ENCODE peak calls at places on chromosome 15, in ten cellular contexts. K is endothelial cell of umbilical vein, P is breast epithelium, L is stomach, R is GM12878, C is heart left ventricle, H is IMR-90, J is K562, Q is ovary, I is sigmoid colon. X is an unnamed sample.

GRCh38 chr15:44719293-44719999 is 8.1 kb downstream of the B2M start:
- DNase-seq in C (no peak), P (no peak), I (no peak), L (no peak), Q (no peak), J (no peak), K (no peak), H (peak; percentile 69), R (peak; percentile 91), X (no peak)

GRCh38 chr15:50685191-50685975 is 1.2 kb downstream of the TRPM7 start:
- DNase-seq in I (no peak), R (no peak), L (no peak), C (no peak), K (peak; percentile 13), H (peak; percentile 32), J (no peak), Q (no peak), P (no peak), X (no peak)

GRCh38 chr15:37789881-37790280 is 144.6 kb upstream of the TMCO5A start:
- DNase-seq in L (no peak), K (peak; percentile 43), R (no peak), C (no peak), P (no peak), J (no peak), Q (no peak), I (no peak), H (peak; percentile 86), X (no peak)

GRCh38 chr15:88697276-88697675 is 58.5 kb downstream of the ISG20 start:
- DNase-seq in J (no peak), K (no peak), I (no peak), P (no peak), R (no peak), Q (no peak), C (no peak), H (no peak), L (no peak), X (no peak)

GRCh38 chr15:43514241-43515057 is 3.0 kb upstream of the MAP1A start:
- DNase-seq in Q (no peak), I (no peak), L (no peak), H (peak; percentile 49), C (peak; percentile 84), K (peak; percentile 30), R (no peak), J (peak; percentile 59), P (no peak), X (no peak)

GRCh38 chr15:89837134-89837829 is 22.6 kb upstream of the ANPEP start:
- DNase-seq in H (peak; percentile 59), K (no peak), P (no peak), Q (no peak), R (no peak), L (no peak), J (no peak), C (no peak), I (no peak), X (no peak)

GRCh38 chr15:63043391-63044076 is 987 bp downstream of the TPM1 start:
- DNase-seq in H (no peak), K (peak; percentile 48), Q (peak; percentile 63), I (peak; percentile 84), R (no peak), P (no peak), L (no peak), C (peak; percentile 62), J (no peak), X (no peak)

GRCh38 chr15:29924750-29925149 is 102.5 kb upstream of the TJP1 start:
- DNase-seq in L (no peak), C (peak; percentile 42), P (no peak), R (no peak), H (peak; percentile 83), J (no peak), I (no peak), K (peak; percentile 54), Q (peak; percentile 45), X (no peak)

DNA sequence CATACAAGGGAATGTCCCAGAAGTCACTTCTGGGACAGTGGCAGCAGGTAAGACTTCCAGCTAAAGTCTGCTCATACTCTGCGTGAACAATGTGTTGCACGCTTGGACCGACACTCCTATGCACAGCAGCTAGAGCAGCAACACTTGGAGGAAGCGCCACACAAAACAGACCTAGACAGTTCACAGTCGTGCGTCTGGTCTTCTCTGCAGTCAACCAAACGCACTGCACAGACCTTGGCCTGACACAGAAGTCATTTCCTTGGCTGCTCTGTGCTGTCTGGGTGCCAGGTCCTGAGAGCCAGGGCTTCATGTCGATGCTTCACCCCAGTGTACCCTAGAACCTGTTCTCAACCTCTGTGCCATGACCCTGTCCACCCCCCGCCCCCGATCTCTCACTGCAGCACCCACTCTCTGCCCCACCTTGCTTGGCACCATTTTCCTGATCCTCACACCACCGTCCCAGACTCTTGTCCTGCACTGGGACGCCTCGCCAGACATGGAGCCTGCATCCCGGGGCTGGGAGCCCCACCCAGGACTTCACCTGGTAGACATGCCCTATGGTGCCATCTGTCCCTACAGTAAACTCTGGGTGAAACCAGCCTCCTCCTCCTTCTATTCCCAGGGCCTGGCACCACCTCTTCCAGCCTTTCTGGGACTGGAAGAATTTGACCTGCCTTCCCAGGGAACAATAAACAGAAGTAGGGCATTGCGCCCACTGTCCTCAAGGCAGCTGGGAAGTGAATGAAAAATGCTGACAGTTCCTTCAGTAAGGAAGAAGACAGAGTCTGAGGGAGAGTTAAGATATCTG is 3.1 kb downstream of the ATP10A start:
- DNase-seq in I (peak; percentile 78), C (no peak), P (peak; percentile 77), K (no peak), R (no peak), J (no peak), H (no peak), Q (no peak), L (peak; percentile 56), X (no peak)
- H3K27ac ChIP-seq in I (peak overlapping the region; percentile 73), C (no peak overlapping the region), P (peak overlapping the region; percentile 87), K (no peak overlapping the region), R (no peak overlapping the region), J (no peak overlapping the region), H (no peak overlapping the region), Q (no peak overlapping the region), L (peak overlapping the region; percentile 74), X (peak overlapping the region; percentile 88)

GRCh38 chr15:40846846-40847224 is 3.0 kb downstream of the SPINT1 start:
- DNase-seq in H (no peak), L (peak; percentile 46), C (no peak), J (no peak), I (no peak), P (no peak), Q (no peak), R (no peak), K (no peak), X (no peak)

GRCh38 chr15:40844543-40844981 is 714 bp downstream of the SPINT1 start:
- DNase-seq in L (peak; percentile 51), H (no peak), Q (no peak), J (no peak), P (no peak), K (no peak), R (no peak), I (no peak), C (peak; percentile 38), X (no peak)

GRCh38 chr15:40845036-40845435 is 1.2 kb downstream of the SPINT1 start:
- DNase-seq in C (no peak), H (no peak), Q (no peak), J (no peak), I (no peak), R (no peak), K (no peak), L (no peak), P (no peak), X (no peak)

GRCh38 chr15:40843885-40844542 is at the start of gene SPINT1:
- DNase-seq in I (no peak), C (no peak), H (no peak), Q (no peak), R (no peak), P (peak; percentile 65), L (peak; percentile 75), J (peak; percentile 86), K (no peak), X (no peak)

GRCh38 chr15:40845511-40846284 is 1.9 kb downstream of the SPINT1 start:
- DNase-seq in I (no peak), H (no peak), R (no peak), L (peak; percentile 90), C (no peak), K (no peak), Q (no peak), J (no peak), P (peak; percentile 93), X (no peak)
- TF ChIP-seq POLR2A in I (peak; percentile 68), H (no peak), R (no peak), L (no peak), C (no peak), K (no peak), Q (no peak), J (no peak), P (peak; percentile 37), X (peak; percentile 63)

GRCh38 chr15:52254331-52254730 is 41.3 kb downstream of the MYO5C start:
- DNase-seq in L (no peak), H (no peak), P (no peak), I (no peak), C (no peak), K (peak; percentile 5), R (no peak), Q (no peak), J (no peak), X (no peak)
- H3K36me3 ChIP-seq in L (peaks cover 27% of the 10 kb centered on the region), H (no peaks in the 10 kb centered on the region), P (no peaks in the 10 kb centered on the region), I (no peaks in the 10 kb centered on the region), C (no peaks in the 10 kb centered on the region), K (no peaks in the 10 kb centered on the region), R (no peaks in the 10 kb centered on the region), Q (no peaks in the 10 kb centered on the region), J (no peaks in the 10 kb centered on the region), X (no peaks in the 10 kb centered on the region)

GRCh38 chr15:98729446-98730042 is 81.2 kb downstream of the IGF1R start:
- DNase-seq in H (no peak), I (no peak), J (no peak), R (no peak), Q (no peak), C (peak; percentile 78), P (no peak), K (peak; percentile 44), L (no peak), X (no peak)

GRCh38 chr15:98728811-98729160 is 80.4 kb downstream of the IGF1R start:
- DNase-seq in J (no peak), Q (no peak), I (no peak), L (no peak), K (no peak), C (no peak), P (no peak), H (no peak), R (no peak), X (no peak)

GRCh38 chr15:98733098-98733497 is 84.8 kb downstream of the IGF1R start:
- DNase-seq in K (no peak), C (no peak), P (no peak), Q (no peak), I (no peak), L (no peak), H (no peak), R (no peak), J (no peak), X (no peak)

GRCh38 chr15:98731712-98732450 is 83.5 kb downstream of the IGF1R start:
- DNase-seq in Q (no peak), C (no peak), R (no peak), K (no peak), H (no peak), J (no peak), L (no peak), P (no peak), I (no peak), X (no peak)

DNA sequence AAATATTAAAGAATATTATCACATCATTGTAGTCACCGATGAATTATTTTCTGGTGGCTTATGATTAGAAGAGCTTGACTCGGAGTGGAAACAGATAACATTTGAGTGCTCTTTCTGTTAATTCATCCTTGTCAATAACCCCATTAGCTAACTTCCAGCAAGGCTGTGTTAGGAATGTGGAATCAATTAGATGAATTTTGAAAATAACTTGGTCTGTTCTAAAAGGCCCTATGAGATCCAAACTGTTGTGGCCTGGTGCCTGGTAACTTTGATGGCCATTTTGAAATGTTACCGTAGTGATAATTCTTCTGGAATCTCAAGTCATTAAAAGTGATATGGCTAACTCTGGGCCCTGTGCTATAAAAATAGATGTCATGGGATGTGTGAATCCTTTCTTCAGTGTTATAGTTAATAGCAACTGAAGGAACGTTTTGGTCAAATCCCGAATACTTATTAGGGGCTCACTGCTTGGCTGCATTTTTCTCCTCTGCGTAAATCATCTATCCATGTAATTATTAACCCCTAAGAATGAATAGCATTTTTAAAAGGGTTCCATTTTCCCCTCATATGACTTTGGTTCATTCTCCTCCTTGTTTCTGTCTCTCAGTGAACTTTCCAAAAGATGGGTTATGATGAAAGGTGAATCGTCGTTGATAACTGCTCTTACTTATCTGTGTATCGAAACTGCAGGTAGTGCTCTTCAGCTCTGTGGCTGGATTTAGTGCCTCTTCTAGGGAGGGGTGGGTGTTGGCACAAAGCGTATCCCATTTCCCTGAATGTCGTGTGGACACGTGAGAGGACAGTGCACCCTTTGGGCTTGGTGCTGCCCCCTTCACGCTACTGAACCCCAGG is 82.7 kb downstream of the IGF1R start:
- DNase-seq in L (no peak), I (no peak), P (no peak), Q (no peak), R (no peak), H (no peak), J (no peak), K (no peak), C (no peak), X (no peak)
- H3K27ac ChIP-seq in L (peak overlapping the region; percentile 11), I (peak overlapping the region; percentile 91), P (peak overlapping the region; percentile 53), Q (no peak overlapping the region), R (no peak overlapping the region), H (no peak overlapping the region), J (no peak overlapping the region), K (no peak overlapping the region), C (peak overlapping the region; percentile 51), X (peak overlapping the region; percentile 2)